ENCODE peak calls at places on chromosomes 12 and 14, in seven cellular contexts. V is HCT116, M is SK-N-SH, G is K562, X is HepG2, R is GM12878, Z is H1. H is an unnamed sample.

GRCh38 chr14:71556730-71557129 is 375.5 kb upstream of the RGS6 start:
- DNase-seq in X (no peak), G (no peak), Z (no peak), M (no peak), V (no peak), R (no peak), H (no peak)

GRCh38 chr12:120399531-120399930 is 30.6 kb upstream of the MSI1 start:
- DNase-seq in M (no peak), G (no peak), R (peak), X (no peak), Z (no peak), V (no peak), H (no peak)

GRCh38 chr14:101365329-101366158 is 195.8 kb upstream of the DIO3 start:
- DNase-seq in Z (no peak), V (no peak), X (no peak), M (peak), R (no peak), G (no peak), H (no peak)

GRCh38 chr12:92971869-92972524 is 42.9 kb upstream of the EEA1 start:
- DNase-seq in X (no peak), Z (no peak), M (no peak), G (no peak), V (no peak), R (no peak), H (no peak)

GRCh38 chr12:83700858-83701257 is 1014.2 kb downstream of the TMTC2 start:
- DNase-seq in V (no peak), X (no peak), G (no peak), R (no peak), Z (no peak), M (no peak), H (no peak)

GRCh38 chr12:58918475-58918874 is 1.8 kb downstream of the LRIG3 start:
- DNase-seq in G (no peak), Z (no peak), V (no peak), M (no peak), X (no peak), R (no peak), H (no peak)

GRCh38 chr14:54486685-54487084 is 2.1 kb downstream of the GMFB start:
- DNase-seq in R (no peak), X (no peak), M (no peak), V (no peak), G (peak), Z (no peak), H (no peak)

GRCh38 chr12:32671930-32672785 is 6.9 kb upstream of the DNM1L start:
- DNase-seq in G (peak), Z (no peak), V (peak), R (no peak), X (peak), M (peak), H (peak)

GRCh38 chr12:31002999-31003398 is 70.7 kb upstream of the DDX11 start:
- DNase-seq in R (peak), M (no peak), X (no peak), V (no peak), Z (no peak), G (no peak), H (no peak)

GRCh38 chr12:120996133-120996746 is 17.9 kb downstream of the HNF1A start:
- DNase-seq in G (no peak), X (no peak), V (no peak), M (peak), R (no peak), Z (no peak), H (no peak)

GRCh38 chr12:3431685-3432084 is 59.3 kb upstream of the PRMT8 start:
- DNase-seq in G (no peak), R (no peak), V (no peak), M (no peak), Z (no peak), X (no peak), H (peak)

GRCh38 chr12:24991209-24992049 is 42.5 kb upstream of the BCAT1 start:
- DNase-seq in V (peak), G (peak), X (peak), R (peak), Z (no peak), M (peak), H (peak)

GRCh38 chr12:91926810-91927209 is 218.8 kb downstream of the BTG1 start:
- DNase-seq in Z (no peak), G (no peak), V (no peak), M (no peak), R (no peak), X (peak), H (peak)

GRCh38 chr14:64723691-64724577 is 19.7 kb downstream of the PLEKHG3 start:
- DNase-seq in R (no peak), M (no peak), X (no peak), V (no peak), Z (no peak), G (no peak), H (no peak)

GRCh38 chr12:127191124-127191523 is 1075.8 kb upstream of the TMEM132C start:
- DNase-seq in G (no peak), R (no peak), X (no peak), Z (no peak), V (no peak), M (no peak), H (no peak)

GRCh38 chr14:56491299-56492285 is 88.0 kb upstream of the TMEM260 start:
- DNase-seq in X (peak), V (peak), G (peak), M (peak), R (peak), Z (peak), H (peak)

GRCh38 chr12:120628919-120629318 is 11.5 kb upstream of the CABP1 start:
- DNase-seq in V (no peak), X (peak), M (peak), G (peak), Z (no peak), R (no peak), H (no peak)

GRCh38 chr14:100362311-100362927 is 39.3 kb downstream of the SLC25A47 start:
- DNase-seq in V (no peak), R (no peak), Z (no peak), G (no peak), X (no peak), M (no peak), H (no peak)

GRCh38 chr12:69645031-69645430 is 34.3 kb upstream of the LRRC10 start:
- DNase-seq in X (no peak), R (no peak), G (no peak), V (no peak), Z (no peak), M (no peak), H (no peak)

GRCh38 chr12:52280796-52281560 is 6.5 kb downstream of the KRT86 start:
- DNase-seq in Z (no peak), V (peak), M (no peak), X (peak), G (no peak), R (no peak), H (peak)

GRCh38 chr14:31084385-31084784 is 58.2 kb upstream of the STRN3 start:
- DNase-seq in X (peak), Z (no peak), V (no peak), G (peak), R (no peak), M (no peak), H (no peak)

DNA sequence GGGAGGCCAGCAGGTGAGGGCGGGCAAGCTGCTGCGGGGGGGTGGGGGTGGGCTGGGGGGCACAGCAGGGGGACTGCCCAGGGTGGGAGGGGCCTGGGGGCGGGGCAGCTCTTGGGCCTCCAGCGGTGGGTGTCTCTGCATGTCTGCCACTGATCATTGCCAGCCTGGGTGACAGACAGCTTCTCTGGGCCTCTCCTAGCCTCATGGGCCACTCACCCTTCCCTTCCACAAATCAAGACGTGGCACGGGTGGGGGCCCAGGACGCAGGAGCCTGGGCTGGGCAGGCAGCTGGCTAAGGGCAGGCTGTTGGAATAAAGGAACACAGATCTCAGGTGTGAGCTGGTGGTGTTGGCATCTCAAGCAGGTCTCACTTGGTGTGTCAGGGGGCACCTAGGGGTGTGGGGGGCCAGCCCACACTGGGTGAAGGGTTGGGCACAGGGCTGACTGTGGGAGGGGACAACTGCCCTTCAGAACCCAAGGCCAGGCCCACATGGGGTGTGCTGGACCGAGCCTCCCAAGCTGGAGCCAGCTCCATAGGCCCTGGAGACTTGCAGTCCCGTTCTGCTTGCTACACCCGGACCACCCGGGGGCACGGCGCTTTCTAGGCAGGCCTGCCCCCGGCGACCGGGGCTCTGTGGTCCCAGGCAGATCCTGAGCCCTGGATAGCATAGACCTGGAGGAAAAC is 3.0 kb downstream of the TEDC1 start:
- DNase-seq in M (no peak), X (no peak), Z (no peak), V (no peak), G (no peak), R (no peak), H (no peak)
- TF ChIP-seq JUND in M (no peak), X (no peak), Z (no peak), V (no peak), G (no peak), R (no peak), H (no peak)

DNA sequence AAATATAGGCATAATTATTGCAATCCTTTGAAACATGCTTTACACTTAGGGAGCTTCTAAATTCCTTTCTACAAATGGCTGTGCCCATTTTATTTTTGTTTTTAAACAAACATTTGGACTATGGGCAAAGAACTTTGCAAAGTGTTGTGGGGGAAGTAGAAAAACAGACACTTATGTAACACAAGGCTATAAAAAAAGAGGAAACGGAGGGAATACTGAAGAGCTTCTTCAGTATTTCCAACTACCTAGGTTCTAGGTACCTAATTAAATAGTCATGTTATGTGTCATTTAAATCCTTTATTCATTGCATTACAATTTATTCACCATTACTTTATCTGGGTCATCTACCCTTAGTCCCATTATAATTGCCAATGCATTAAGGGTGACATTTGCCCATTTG is 1.6 kb upstream of the MSRB3 start:
- DNase-seq in Z (no peak), M (no peak), V (no peak), X (no peak), G (no peak), R (no peak), H (no peak)
- TF ChIP-seq JUND in Z (no peak), M (no peak), V (no peak), X (no peak), G (no peak), R (no peak), H (no peak)

DNA sequence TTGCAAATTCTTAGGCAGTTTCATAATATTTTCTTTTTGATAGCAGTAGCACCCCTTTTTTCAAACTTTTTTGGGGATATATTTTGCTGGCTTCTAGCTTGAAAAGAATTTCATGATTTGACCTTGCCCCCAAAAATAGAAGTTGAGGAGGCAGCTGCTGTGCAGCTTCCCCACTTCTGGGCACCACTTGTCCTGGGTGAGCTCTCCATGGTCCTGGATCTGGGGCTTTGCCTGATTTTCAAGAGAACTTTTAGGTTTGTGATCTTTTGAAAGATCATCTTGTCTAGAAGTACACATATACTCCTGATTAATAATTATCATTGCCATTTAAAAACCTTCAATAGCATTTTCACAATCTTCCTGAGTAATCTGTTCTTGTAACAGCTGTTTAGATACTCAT is 271.6 kb downstream of the NPAS3 start:
- DNase-seq in G (no peak), M (no peak), Z (no peak), R (no peak), V (no peak), X (no peak), H (peak)
- TF ChIP-seq JUND in G (no peak), M (no peak), Z (no peak), R (no peak), V (no peak), X (no peak), H (no peak)

GRCh38 chr14:20413785-20414117 is 450 bp upstream of the TEP1 start:
- DNase-seq in V (no peak), G (no peak), R (no peak), X (no peak), Z (no peak), M (no peak), H (no peak)
- TF ChIP-seq JUND in V (no peak), G (no peak), R (no peak), X (no peak), Z (no peak), M (no peak), H (no peak)

DNA sequence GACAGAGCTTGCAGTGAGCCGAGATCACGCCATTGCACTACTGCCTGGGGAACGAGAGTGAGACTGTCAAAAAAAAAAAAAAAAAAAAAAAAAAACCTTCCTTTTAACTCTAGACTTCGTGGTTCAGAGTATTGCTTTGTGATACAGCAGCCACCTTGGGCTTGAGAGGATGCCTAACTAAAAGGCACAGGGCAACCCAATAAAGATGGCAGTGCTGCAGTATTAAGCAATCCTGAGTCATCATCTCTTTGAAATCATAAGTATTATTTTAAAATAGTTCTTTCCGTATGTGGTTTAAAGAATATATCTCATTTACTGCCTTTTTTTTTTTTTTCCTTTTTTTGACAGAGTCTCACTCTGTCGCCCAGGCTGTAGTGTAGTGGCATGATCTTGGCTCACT is 116.1 kb downstream of the PLEKHA5 start:
- DNase-seq in V (no peak), R (no peak), G (no peak), X (no peak), M (no peak), Z (no peak), H (no peak)
- TF ChIP-seq JUND in V (no peak), R (no peak), G (no peak), X (no peak), M (no peak), Z (no peak), H (no peak)

GRCh38 chr12:123120452-123121166 is 30.3 kb downstream of the PITPNM2 start:
- DNase-seq in Z (no peak), G (no peak), V (no peak), X (no peak), R (no peak), M (no peak), H (no peak)
- TF ChIP-seq JUND in Z (no peak), G (no peak), V (no peak), X (no peak), R (no peak), M (no peak), H (no peak)

GRCh38 chr12:103929051-103929908 is 930 bp upstream of the HSP90B1 start:
- DNase-seq in R (peak), Z (peak), V (peak), G (peak), X (peak), M (peak), H (peak)
- TF ChIP-seq JUND in R (no peak), Z (no peak), V (no peak), G (no peak), X (no peak), M (no peak), H (no peak)

H was measured in T47D.